ENCODE peak calls at places on chromosomes 11 and 22, in ten cellular contexts. One of them, this sample, is unnamed. For H3K4me1, the result is how much of the 10 kb centered on the place peaks cover.

GRCh38 chr11:67400251-67400941 is 1.3 kb downstream of the PPP1CA start:
- DNase-seq in pancreas: no peak
- DNase-seq in upper lobe of right lung: no peak
- DNase-seq in cardiac muscle cell: peak
- DNase-seq in CD4-positive, CD25-positive, alpha-beta regulatory T cell: no peak
- DNase-seq in CD8-positive, alpha-beta memory T cell: no peak
- DNase-seq in ovary: no peak
- DNase-seq in heart left ventricle: no peak
- DNase-seq in lower lobe of right lung: no peak
- DNase-seq in stomach: no peak
- DNase-seq in this sample: no peak

GRCh38 chr11:19790831-19791552 is 78.4 kb downstream of the NAV2 start:
- DNase-seq in pancreas: peak
- DNase-seq in upper lobe of right lung: no peak
- DNase-seq in cardiac muscle cell: no peak
- DNase-seq in CD4-positive, CD25-positive, alpha-beta regulatory T cell: no peak
- DNase-seq in CD8-positive, alpha-beta memory T cell: no peak
- DNase-seq in ovary: no peak
- DNase-seq in heart left ventricle: no peak
- DNase-seq in lower lobe of right lung: no peak
- DNase-seq in stomach: no peak
- DNase-seq in this sample: no peak

GRCh38 chr11:2944953-2945756 is 15.9 kb upstream of the PHLDA2 start:
- DNase-seq in pancreas: peak
- DNase-seq in upper lobe of right lung: peak
- DNase-seq in cardiac muscle cell: peak
- DNase-seq in CD4-positive, CD25-positive, alpha-beta regulatory T cell: peak
- DNase-seq in CD8-positive, alpha-beta memory T cell: peak
- DNase-seq in ovary: peak
- DNase-seq in heart left ventricle: peak
- DNase-seq in lower lobe of right lung: peak
- DNase-seq in stomach: peak
- DNase-seq in this sample: no peak

GRCh38 chr22:22210375-22210774 is 34.2 kb upstream of the VPREB1 start:
- DNase-seq in pancreas: no peak
- DNase-seq in upper lobe of right lung: no peak
- DNase-seq in cardiac muscle cell: peak
- DNase-seq in CD4-positive, CD25-positive, alpha-beta regulatory T cell: no peak
- DNase-seq in CD8-positive, alpha-beta memory T cell: no peak
- DNase-seq in ovary: no peak
- DNase-seq in heart left ventricle: no peak
- DNase-seq in lower lobe of right lung: no peak
- DNase-seq in stomach: no peak
- DNase-seq in this sample: no peak

GRCh38 chr22:31852691-31853370 is 91.5 kb upstream of the YWHAH start:
- DNase-seq in pancreas: no peak
- DNase-seq in upper lobe of right lung: no peak
- DNase-seq in cardiac muscle cell: peak
- DNase-seq in CD4-positive, CD25-positive, alpha-beta regulatory T cell: no peak
- DNase-seq in CD8-positive, alpha-beta memory T cell: no peak
- DNase-seq in ovary: no peak
- DNase-seq in heart left ventricle: no peak
- DNase-seq in lower lobe of right lung: no peak
- DNase-seq in stomach: no peak
- DNase-seq in this sample: no peak

GRCh38 chr11:30143098-30143705 is 87.6 kb upstream of the FSHB start:
- DNase-seq in pancreas: no peak
- DNase-seq in upper lobe of right lung: no peak
- DNase-seq in cardiac muscle cell: peak
- DNase-seq in CD4-positive, CD25-positive, alpha-beta regulatory T cell: no peak
- DNase-seq in CD8-positive, alpha-beta memory T cell: peak
- DNase-seq in ovary: no peak
- DNase-seq in heart left ventricle: no peak
- DNase-seq in lower lobe of right lung: no peak
- DNase-seq in stomach: no peak
- DNase-seq in this sample: peak

GRCh38 chr22:48647051-48647450 is 1180.6 kb downstream of the BRD1 start:
- DNase-seq in pancreas: no peak
- DNase-seq in upper lobe of right lung: no peak
- DNase-seq in cardiac muscle cell: no peak
- DNase-seq in CD4-positive, CD25-positive, alpha-beta regulatory T cell: no peak
- DNase-seq in CD8-positive, alpha-beta memory T cell: no peak
- DNase-seq in ovary: no peak
- DNase-seq in heart left ventricle: no peak
- DNase-seq in lower lobe of right lung: no peak
- DNase-seq in stomach: no peak
- DNase-seq in this sample: no peak

GRCh38 chr11:128346808-128347207 is 240.6 kb downstream of the ETS1 start:
- DNase-seq in pancreas: no peak
- DNase-seq in upper lobe of right lung: no peak
- DNase-seq in cardiac muscle cell: peak
- DNase-seq in CD4-positive, CD25-positive, alpha-beta regulatory T cell: no peak
- DNase-seq in CD8-positive, alpha-beta memory T cell: no peak
- DNase-seq in ovary: no peak
- DNase-seq in heart left ventricle: no peak
- DNase-seq in lower lobe of right lung: no peak
- DNase-seq in stomach: no peak
- DNase-seq in this sample: no peak

GRCh38 chr11:28822596-28822995 is 714.4 kb downstream of the METTL15 start:
- DNase-seq in pancreas: no peak
- DNase-seq in upper lobe of right lung: no peak
- DNase-seq in cardiac muscle cell: no peak
- DNase-seq in CD4-positive, CD25-positive, alpha-beta regulatory T cell: no peak
- DNase-seq in CD8-positive, alpha-beta memory T cell: no peak
- DNase-seq in ovary: no peak
- DNase-seq in heart left ventricle: no peak
- DNase-seq in lower lobe of right lung: no peak
- DNase-seq in stomach: no peak
- DNase-seq in this sample: no peak

GRCh38 chr11:63768232-63769043 is at the start of gene ZFTA:
- DNase-seq in pancreas: peak
- DNase-seq in upper lobe of right lung: peak
- DNase-seq in cardiac muscle cell: peak
- DNase-seq in CD4-positive, CD25-positive, alpha-beta regulatory T cell: peak
- DNase-seq in CD8-positive, alpha-beta memory T cell: peak
- DNase-seq in ovary: peak
- DNase-seq in heart left ventricle: peak
- DNase-seq in lower lobe of right lung: peak
- DNase-seq in stomach: peak
- DNase-seq in this sample: peak

GRCh38 chr11:8533332-8533731 is 60.7 kb downstream of the STK33 start:
- DNase-seq in pancreas: no peak
- DNase-seq in upper lobe of right lung: no peak
- DNase-seq in cardiac muscle cell: no peak
- DNase-seq in CD4-positive, CD25-positive, alpha-beta regulatory T cell: no peak
- DNase-seq in CD8-positive, alpha-beta memory T cell: no peak
- DNase-seq in ovary: no peak
- DNase-seq in heart left ventricle: no peak
- DNase-seq in lower lobe of right lung: no peak
- DNase-seq in stomach: no peak
- DNase-seq in this sample: no peak

GRCh38 chr11:118621898-118622375 is 14.5 kb downstream of the PHLDB1 start:
- DNase-seq in pancreas: no peak
- DNase-seq in upper lobe of right lung: no peak
- DNase-seq in cardiac muscle cell: no peak
- DNase-seq in CD4-positive, CD25-positive, alpha-beta regulatory T cell: no peak
- DNase-seq in CD8-positive, alpha-beta memory T cell: no peak
- DNase-seq in ovary: peak
- DNase-seq in heart left ventricle: no peak
- DNase-seq in lower lobe of right lung: no peak
- DNase-seq in stomach: no peak
- DNase-seq in this sample: peak
- H3K4me1 ChIP-seq in pancreas: under half
- H3K4me1 ChIP-seq in upper lobe of right lung: half or more
- H3K4me1 ChIP-seq in cardiac muscle cell: under half
- H3K4me1 ChIP-seq in CD4-positive, CD25-positive, alpha-beta regulatory T cell: under half
- H3K4me1 ChIP-seq in CD8-positive, alpha-beta memory T cell: under half
- H3K4me1 ChIP-seq in ovary: under half
- H3K4me1 ChIP-seq in heart left ventricle: half or more
- H3K4me1 ChIP-seq in lower lobe of right lung: half or more
- H3K4me1 ChIP-seq in stomach: half or more
- H3K4me1 ChIP-seq in this sample: under half

GRCh38 chr22:35651085-35651484 is 2.8 kb downstream of the APOL6 start:
- DNase-seq in pancreas: no peak
- DNase-seq in upper lobe of right lung: no peak
- DNase-seq in cardiac muscle cell: no peak
- DNase-seq in CD4-positive, CD25-positive, alpha-beta regulatory T cell: no peak
- DNase-seq in CD8-positive, alpha-beta memory T cell: no peak
- DNase-seq in ovary: no peak
- DNase-seq in heart left ventricle: no peak
- DNase-seq in lower lobe of right lung: no peak
- DNase-seq in stomach: no peak
- DNase-seq in this sample: no peak

GRCh38 chr22:35648066-35649025 is at the start of gene APOL6:
- DNase-seq in pancreas: no peak
- DNase-seq in upper lobe of right lung: no peak
- DNase-seq in cardiac muscle cell: peak
- DNase-seq in CD4-positive, CD25-positive, alpha-beta regulatory T cell: peak
- DNase-seq in CD8-positive, alpha-beta memory T cell: peak
- DNase-seq in ovary: peak
- DNase-seq in heart left ventricle: no peak
- DNase-seq in lower lobe of right lung: no peak
- DNase-seq in stomach: peak
- DNase-seq in this sample: peak

GRCh38 chr22:35649636-35650250 is 1.5 kb downstream of the APOL6 start:
- DNase-seq in pancreas: no peak
- DNase-seq in upper lobe of right lung: no peak
- DNase-seq in cardiac muscle cell: no peak
- DNase-seq in CD4-positive, CD25-positive, alpha-beta regulatory T cell: no peak
- DNase-seq in CD8-positive, alpha-beta memory T cell: no peak
- DNase-seq in ovary: no peak
- DNase-seq in heart left ventricle: no peak
- DNase-seq in lower lobe of right lung: no peak
- DNase-seq in stomach: no peak
- DNase-seq in this sample: no peak

GRCh38 chr22:35645646-35646045 is 2.6 kb upstream of the APOL6 start:
- DNase-seq in pancreas: no peak
- DNase-seq in upper lobe of right lung: no peak
- DNase-seq in cardiac muscle cell: no peak
- DNase-seq in CD4-positive, CD25-positive, alpha-beta regulatory T cell: no peak
- DNase-seq in CD8-positive, alpha-beta memory T cell: no peak
- DNase-seq in ovary: no peak
- DNase-seq in heart left ventricle: no peak
- DNase-seq in lower lobe of right lung: no peak
- DNase-seq in stomach: no peak
- DNase-seq in this sample: no peak

GRCh38 chr22:35649026-35649553 is 844 bp downstream of the APOL6 start:
- DNase-seq in pancreas: no peak
- DNase-seq in upper lobe of right lung: no peak
- DNase-seq in cardiac muscle cell: no peak
- DNase-seq in CD4-positive, CD25-positive, alpha-beta regulatory T cell: no peak
- DNase-seq in CD8-positive, alpha-beta memory T cell: no peak
- DNase-seq in ovary: no peak
- DNase-seq in heart left ventricle: no peak
- DNase-seq in lower lobe of right lung: no peak
- DNase-seq in stomach: no peak
- DNase-seq in this sample: no peak
- H3K4me3 ChIP-seq in pancreas: peak
- H3K4me3 ChIP-seq in upper lobe of right lung: peak
- H3K4me3 ChIP-seq in cardiac muscle cell: no peak
- H3K4me3 ChIP-seq in CD4-positive, CD25-positive, alpha-beta regulatory T cell: peak
- H3K4me3 ChIP-seq in CD8-positive, alpha-beta memory T cell: peak
- H3K4me3 ChIP-seq in ovary: peak
- H3K4me3 ChIP-seq in heart left ventricle: peak
- H3K4me3 ChIP-seq in lower lobe of right lung: peak
- H3K4me3 ChIP-seq in stomach: peak
- H3K4me3 ChIP-seq in this sample: peak

GRCh38 chr11:15233386-15233785 is 118.7 kb downstream of the INSC start:
- DNase-seq in pancreas: no peak
- DNase-seq in upper lobe of right lung: no peak
- DNase-seq in cardiac muscle cell: no peak
- DNase-seq in CD4-positive, CD25-positive, alpha-beta regulatory T cell: no peak
- DNase-seq in CD8-positive, alpha-beta memory T cell: no peak
- DNase-seq in ovary: no peak
- DNase-seq in heart left ventricle: no peak
- DNase-seq in lower lobe of right lung: no peak
- DNase-seq in stomach: no peak
- DNase-seq in this sample: no peak

GRCh38 chr11:15234796-15235195 is 120.1 kb downstream of the INSC start:
- DNase-seq in pancreas: no peak
- DNase-seq in upper lobe of right lung: no peak
- DNase-seq in cardiac muscle cell: no peak
- DNase-seq in CD4-positive, CD25-positive, alpha-beta regulatory T cell: no peak
- DNase-seq in CD8-positive, alpha-beta memory T cell: no peak
- DNase-seq in ovary: no peak
- DNase-seq in heart left ventricle: no peak
- DNase-seq in lower lobe of right lung: no peak
- DNase-seq in stomach: no peak
- DNase-seq in this sample: no peak

GRCh38 chr11:15229069-15229468 is 114.3 kb downstream of the INSC start:
- DNase-seq in pancreas: no peak
- DNase-seq in upper lobe of right lung: no peak
- DNase-seq in cardiac muscle cell: no peak
- DNase-seq in CD4-positive, CD25-positive, alpha-beta regulatory T cell: no peak
- DNase-seq in CD8-positive, alpha-beta memory T cell: no peak
- DNase-seq in ovary: no peak
- DNase-seq in heart left ventricle: no peak
- DNase-seq in lower lobe of right lung: no peak
- DNase-seq in stomach: no peak
- DNase-seq in this sample: no peak

GRCh38 chr11:15236514-15236913 is 121.8 kb downstream of the INSC start:
- DNase-seq in pancreas: no peak
- DNase-seq in upper lobe of right lung: no peak
- DNase-seq in cardiac muscle cell: no peak
- DNase-seq in CD4-positive, CD25-positive, alpha-beta regulatory T cell: no peak
- DNase-seq in CD8-positive, alpha-beta memory T cell: no peak
- DNase-seq in ovary: no peak
- DNase-seq in heart left ventricle: no peak
- DNase-seq in lower lobe of right lung: no peak
- DNase-seq in stomach: no peak
- DNase-seq in this sample: no peak

GRCh38 chr11:15232496-15232895 is 117.8 kb downstream of the INSC start:
- DNase-seq in pancreas: no peak
- DNase-seq in upper lobe of right lung: no peak
- DNase-seq in cardiac muscle cell: no peak
- DNase-seq in CD4-positive, CD25-positive, alpha-beta regulatory T cell: no peak
- DNase-seq in CD8-positive, alpha-beta memory T cell: no peak
- DNase-seq in ovary: no peak
- DNase-seq in heart left ventricle: no peak
- DNase-seq in lower lobe of right lung: no peak
- DNase-seq in stomach: no peak
- DNase-seq in this sample: no peak
- H3K4me1 ChIP-seq in pancreas: under half
- H3K4me1 ChIP-seq in upper lobe of right lung: under half
- H3K4me1 ChIP-seq in cardiac muscle cell: under half
- H3K4me1 ChIP-seq in CD4-positive, CD25-positive, alpha-beta regulatory T cell: under half
- H3K4me1 ChIP-seq in CD8-positive, alpha-beta memory T cell: under half
- H3K4me1 ChIP-seq in ovary: under half
- H3K4me1 ChIP-seq in heart left ventricle: under half
- H3K4me1 ChIP-seq in lower lobe of right lung: under half
- H3K4me1 ChIP-seq in stomach: under half
- H3K4me1 ChIP-seq in this sample: under half

DNA sequence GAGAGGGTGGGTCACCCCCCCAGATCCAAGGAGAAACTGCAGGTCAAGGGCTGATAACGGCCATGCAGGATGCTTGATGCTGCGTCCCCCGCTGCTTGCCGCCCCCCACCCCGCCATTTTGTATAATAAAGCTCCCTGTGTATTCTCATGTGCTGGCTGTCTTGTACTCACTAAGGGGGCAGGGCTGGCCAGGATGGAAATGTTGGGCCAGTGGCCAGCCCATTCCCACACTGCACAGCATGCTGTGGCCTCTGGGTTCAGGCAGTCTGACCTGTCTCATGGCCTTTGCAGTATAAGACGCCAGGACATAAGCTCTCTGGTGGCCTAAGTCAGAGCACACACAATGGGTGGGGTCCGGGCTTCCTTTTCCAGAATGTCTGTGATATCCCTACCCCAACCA is 421 bp upstream of the PRR33 start:
- DNase-seq in pancreas: no peak
- DNase-seq in upper lobe of right lung: peak
- DNase-seq in cardiac muscle cell: no peak
- DNase-seq in CD4-positive, CD25-positive, alpha-beta regulatory T cell: no peak
- DNase-seq in CD8-positive, alpha-beta memory T cell: no peak
- DNase-seq in ovary: no peak
- DNase-seq in heart left ventricle: peak
- DNase-seq in lower lobe of right lung: no peak
- DNase-seq in stomach: no peak
- DNase-seq in this sample: no peak
- H3K4me3 ChIP-seq in pancreas: no peak
- H3K4me3 ChIP-seq in upper lobe of right lung: no peak
- H3K4me3 ChIP-seq in cardiac muscle cell: no peak
- H3K4me3 ChIP-seq in CD4-positive, CD25-positive, alpha-beta regulatory T cell: no peak
- H3K4me3 ChIP-seq in CD8-positive, alpha-beta memory T cell: no peak
- H3K4me3 ChIP-seq in ovary: no peak
- H3K4me3 ChIP-seq in heart left ventricle: no peak
- H3K4me3 ChIP-seq in lower lobe of right lung: no peak
- H3K4me3 ChIP-seq in stomach: no peak
- H3K4me3 ChIP-seq in this sample: no peak